ENCODE peak calls at places on chromosomes 3 and 15, in nine cellular contexts. One of them, this sample, is unnamed.

GRCh38 chr3:59818033-59818936 is 768.5 kb upstream of the CFAP20DC start:
- DNase-seq in GM23338: no peak
- DNase-seq in SJCRH30: peak; percentile 57
- DNase-seq in iris pigment epithelial cell: peak; percentile 99
- DNase-seq in KBM-7: no peak
- DNase-seq in NCI-H2081 treated with DMSO at 0.1 percent for 48 hours: no peak
- DNase-seq in tibial artery: peak; percentile 90
- DNase-seq in stomach: peak; percentile 76
- DNase-seq in mesendoderm: no peak
- DNase-seq in this sample: peak; percentile 97

GRCh38 chr15:73352082-73352481 is 16.7 kb downstream of the HCN4 start:
- DNase-seq in GM23338: no peak
- DNase-seq in iris pigment epithelial cell: no peak
- DNase-seq in KBM-7: no peak
- DNase-seq in NCI-H2081 treated with DMSO at 0.1 percent for 48 hours: no peak
- DNase-seq in mesendoderm: no peak
- DNase-seq in SJCRH30: no peak
- DNase-seq in tibial artery: no peak
- DNase-seq in stomach: no peak
- DNase-seq in this sample: no peak

GRCh38 chr3:87478716-87479115 is 202.3 kb upstream of the POU1F1 start:
- DNase-seq in iris pigment epithelial cell: no peak
- DNase-seq in mesendoderm: no peak
- DNase-seq in KBM-7: no peak
- DNase-seq in tibial artery: no peak
- DNase-seq in SJCRH30: peak; percentile 9
- DNase-seq in GM23338: no peak
- DNase-seq in stomach: no peak
- DNase-seq in NCI-H2081 treated with DMSO at 0.1 percent for 48 hours: no peak
- DNase-seq in this sample: peak; percentile 30

GRCh38 chr3:196559826-196560225 is 8.5 kb downstream of the WDR53 start:
- DNase-seq in iris pigment epithelial cell: peak; percentile 46
- DNase-seq in NCI-H2081 treated with DMSO at 0.1 percent for 48 hours: no peak
- DNase-seq in GM23338: no peak
- DNase-seq in KBM-7: no peak
- DNase-seq in SJCRH30: no peak
- DNase-seq in stomach: no peak
- DNase-seq in mesendoderm: no peak
- DNase-seq in tibial artery: no peak
- DNase-seq in this sample: no peak

GRCh38 chr3:169390310-169390731 is 273.2 kb downstream of the MECOM start:
- DNase-seq in iris pigment epithelial cell: peak; percentile 10
- DNase-seq in GM23338: peak; percentile 32
- DNase-seq in NCI-H2081 treated with DMSO at 0.1 percent for 48 hours: no peak
- DNase-seq in mesendoderm: peak; percentile 26
- DNase-seq in tibial artery: no peak
- DNase-seq in KBM-7: no peak
- DNase-seq in stomach: no peak
- DNase-seq in SJCRH30: peak; percentile 61
- DNase-seq in this sample: peak; percentile 21

GRCh38 chr15:68022061-68022460 is 32.1 kb upstream of the PIAS1 start:
- DNase-seq in mesendoderm: no peak
- DNase-seq in iris pigment epithelial cell: no peak
- DNase-seq in tibial artery: peak; percentile 48
- DNase-seq in NCI-H2081 treated with DMSO at 0.1 percent for 48 hours: no peak
- DNase-seq in SJCRH30: no peak
- DNase-seq in GM23338: no peak
- DNase-seq in KBM-7: no peak
- DNase-seq in stomach: no peak
- DNase-seq in this sample: no peak

GRCh38 chr15:60554494-60554893 is 75.6 kb upstream of the ICE2 start:
- DNase-seq in iris pigment epithelial cell: no peak
- DNase-seq in NCI-H2081 treated with DMSO at 0.1 percent for 48 hours: no peak
- DNase-seq in KBM-7: no peak
- DNase-seq in GM23338: no peak
- DNase-seq in stomach: no peak
- DNase-seq in tibial artery: no peak
- DNase-seq in mesendoderm: no peak
- DNase-seq in SJCRH30: no peak
- DNase-seq in this sample: no peak

GRCh38 chr3:30356901-30357753 is 249.3 kb upstream of the TGFBR2 start:
- DNase-seq in GM23338: no peak
- DNase-seq in stomach: no peak
- DNase-seq in mesendoderm: no peak
- DNase-seq in tibial artery: no peak
- DNase-seq in NCI-H2081 treated with DMSO at 0.1 percent for 48 hours: no peak
- DNase-seq in KBM-7: no peak
- DNase-seq in SJCRH30: no peak
- DNase-seq in iris pigment epithelial cell: peak; percentile 54
- DNase-seq in this sample: peak; percentile 43

GRCh38 chr15:70258369-70259029 is 160.8 kb upstream of the TLE3 start:
- DNase-seq in mesendoderm: no peak
- DNase-seq in SJCRH30: peak; percentile 17
- DNase-seq in tibial artery: no peak
- DNase-seq in GM23338: no peak
- DNase-seq in NCI-H2081 treated with DMSO at 0.1 percent for 48 hours: no peak
- DNase-seq in iris pigment epithelial cell: no peak
- DNase-seq in KBM-7: peak; percentile 94
- DNase-seq in stomach: no peak
- DNase-seq in this sample: peak; percentile 59

GRCh38 chr3:171057075-171057474 is 30.6 kb upstream of the SLC2A2 start:
- DNase-seq in GM23338: no peak
- DNase-seq in stomach: no peak
- DNase-seq in NCI-H2081 treated with DMSO at 0.1 percent for 48 hours: no peak
- DNase-seq in SJCRH30: no peak
- DNase-seq in tibial artery: no peak
- DNase-seq in mesendoderm: no peak
- DNase-seq in KBM-7: no peak
- DNase-seq in iris pigment epithelial cell: no peak
- DNase-seq in this sample: no peak

GRCh38 chr3:178275793-178276192 is 260.4 kb upstream of the KCNMB2 start:
- DNase-seq in iris pigment epithelial cell: peak; percentile 31
- DNase-seq in stomach: no peak
- DNase-seq in tibial artery: no peak
- DNase-seq in KBM-7: no peak
- DNase-seq in NCI-H2081 treated with DMSO at 0.1 percent for 48 hours: no peak
- DNase-seq in mesendoderm: no peak
- DNase-seq in SJCRH30: no peak
- DNase-seq in GM23338: no peak
- DNase-seq in this sample: no peak

GRCh38 chr3:23761440-23761896 is 44.3 kb upstream of the UBE2E1 start:
- DNase-seq in NCI-H2081 treated with DMSO at 0.1 percent for 48 hours: no peak
- DNase-seq in tibial artery: no peak
- DNase-seq in mesendoderm: peak; percentile 87
- DNase-seq in KBM-7: peak; percentile 67
- DNase-seq in GM23338: peak; percentile 76
- DNase-seq in SJCRH30: peak; percentile 54
- DNase-seq in stomach: no peak
- DNase-seq in iris pigment epithelial cell: peak; percentile 69
- DNase-seq in this sample: peak; percentile 66

GRCh38 chr15:27679621-27680521 is 419.2 kb downstream of the OCA2 start:
- DNase-seq in tibial artery: no peak
- DNase-seq in GM23338: peak; percentile 60
- DNase-seq in NCI-H2081 treated with DMSO at 0.1 percent for 48 hours: peak; percentile 79
- DNase-seq in iris pigment epithelial cell: no peak
- DNase-seq in stomach: no peak
- DNase-seq in mesendoderm: peak; percentile 62
- DNase-seq in KBM-7: no peak
- DNase-seq in SJCRH30: peak; percentile 7
- DNase-seq in this sample: no peak

GRCh38 chr15:95709959-95710695 is 620.4 kb upstream of the NR2F2 start:
- DNase-seq in GM23338: no peak
- DNase-seq in NCI-H2081 treated with DMSO at 0.1 percent for 48 hours: no peak
- DNase-seq in tibial artery: no peak
- DNase-seq in KBM-7: no peak
- DNase-seq in stomach: no peak
- DNase-seq in mesendoderm: no peak
- DNase-seq in SJCRH30: no peak
- DNase-seq in iris pigment epithelial cell: no peak
- DNase-seq in this sample: no peak

GRCh38 chr3:55704521-55704920 is 217.4 kb upstream of the WNT5A start:
- DNase-seq in NCI-H2081 treated with DMSO at 0.1 percent for 48 hours: no peak
- DNase-seq in tibial artery: no peak
- DNase-seq in mesendoderm: no peak
- DNase-seq in iris pigment epithelial cell: peak; percentile 89
- DNase-seq in stomach: no peak
- DNase-seq in SJCRH30: no peak
- DNase-seq in GM23338: no peak
- DNase-seq in KBM-7: no peak
- DNase-seq in this sample: no peak

GRCh38 chr15:48422401-48422800 is 91.2 kb downstream of the DUT start:
- DNase-seq in mesendoderm: no peak
- DNase-seq in SJCRH30: no peak
- DNase-seq in GM23338: no peak
- DNase-seq in tibial artery: no peak
- DNase-seq in KBM-7: no peak
- DNase-seq in stomach: no peak
- DNase-seq in iris pigment epithelial cell: peak; percentile 44
- DNase-seq in NCI-H2081 treated with DMSO at 0.1 percent for 48 hours: no peak
- DNase-seq in this sample: no peak